ENCODE peak calls at places on chromosome 6, in five cellular contexts. X is A549, B is K562, N is GM12878, K is HepG2. W is an unnamed sample.

GRCh38 chr6:157873735-157874344 is 50.8 kb downstream of the SNX9 start:
- DNase-seq in X (peak; percentile 71), B (peak; percentile 86), N (peak; percentile 16), K (peak; percentile 64), W (peak; percentile 50)

GRCh38 chr6:11766589-11767450 is 11.8 kb downstream of the ADTRP start:
- DNase-seq in B (no peak), N (no peak), X (peak; percentile 87), K (peak; percentile 10), W (peak; percentile 78)

GRCh38 chr6:160221423-160221822 is 37.2 kb downstream of the SLC22A2 start:
- DNase-seq in N (peak; percentile 12), B (no peak), K (peak; percentile 13), X (peak; percentile 46), W (no peak)

GRCh38 chr6:137361701-137362100 is 132.5 kb downstream of the OLIG3 start:
- DNase-seq in X (no peak), N (no peak), B (no peak), K (peak; percentile 69), W (no peak)

GRCh38 chr6:36627801-36628246 is 33.7 kb downstream of the SRSF3 start:
- DNase-seq in N (no peak), K (no peak), B (no peak), X (no peak), W (no peak)

GRCh38 chr6:1390805-1391511 is 1.6 kb downstream of the FOXF2 start:
- DNase-seq in K (no peak), N (no peak), X (no peak), B (no peak), W (no peak)

GRCh38 chr6:161792887-161793286 is 519.0 kb upstream of the AGPAT4 start:
- DNase-seq in N (no peak), B (no peak), X (no peak), K (no peak), W (no peak)

GRCh38 chr6:123213921-123214320 is 217.9 kb downstream of the CLVS2 start:
- DNase-seq in N (no peak), X (no peak), B (no peak), K (no peak), W (no peak)

GRCh38 chr6:15677822-15678221 is 15.0 kb upstream of the DTNBP1 start:
- DNase-seq in X (no peak), N (no peak), B (no peak), K (no peak), W (no peak)

GRCh38 chr6:37819802-37820712 is 530 bp downstream of the ZFAND3 start:
- DNase-seq in N (peak; percentile 25), K (peak; percentile 54), B (peak; percentile 75), X (peak; percentile 63), W (peak; percentile 29)

GRCh38 chr6:101102702-101103101 is 221.6 kb upstream of the ASCC3 start:
- DNase-seq in K (no peak), X (no peak), N (no peak), B (no peak), W (no peak)

GRCh38 chr6:138287144-138287955 is 69.1 kb upstream of the PBOV1 start:
- DNase-seq in X (peak; percentile 31), N (no peak), B (peak; percentile 60), K (peak; percentile 58), W (peak; percentile 38)

GRCh38 chr6:62904687-62905086 is 306.6 kb upstream of the FKBP1C start:
- DNase-seq in K (no peak), X (no peak), B (no peak), N (no peak), W (no peak)

GRCh38 chr6:53961679-53962370 is 149.4 kb upstream of the MLIP start:
- DNase-seq in K (no peak), B (no peak), X (peak; percentile 9), N (no peak), W (no peak)

GRCh38 chr6:167270499-167271307 is 20.4 kb upstream of the UNC93A start:
- DNase-seq in K (no peak), X (no peak), B (no peak), N (no peak), W (no peak)

GRCh38 chr6:150719099-150719767 is 119.5 kb downstream of the PLEKHG1 start:
- DNase-seq in B (no peak), X (no peak), K (no peak), N (no peak), W (no peak)

GRCh38 chr6:168305091-168305749 is 14.4 kb downstream of the DACT2 start:
- DNase-seq in X (no peak), N (no peak), B (no peak), K (no peak), W (no peak)

GRCh38 chr6:35717449-35718353 is 19.1 kb upstream of the ARMC12 start:
- DNase-seq in N (no peak), B (no peak), X (no peak), K (no peak), W (no peak)

GRCh38 chr6:24997186-24997585 is 61.4 kb upstream of the RIPOR2 start:
- DNase-seq in K (no peak), X (no peak), B (no peak), N (no peak), W (no peak)

GRCh38 chr6:170212956-170213636 is 77.8 kb downstream of the DLL1 start:
- DNase-seq in K (no peak), X (no peak), B (no peak), N (no peak), W (no peak)

GRCh38 chr6:32151885-32152311 is at the start of gene PRRT1:
- DNase-seq in B (peak; percentile 47), X (no peak), K (no peak), N (no peak), W (no peak)

GRCh38 chr6:32154514-32155161 is 697 bp downstream of the PPT2 start:
- DNase-seq in K (peak; percentile 86), B (peak; percentile 85), X (peak; percentile 71), N (no peak), W (peak; percentile 54)

GRCh38 chr6:32153835-32154513 is at the start of gene PPT2:
- DNase-seq in K (peak; percentile 93), B (peak; percentile 89), X (peak; percentile 85), N (no peak), W (peak; percentile 90)

GRCh38 chr6:32152414-32153251 is 894 bp upstream of the PRRT1 start:
- DNase-seq in K (no peak), X (no peak), B (peak; percentile 46), N (no peak), W (no peak)

DNA sequence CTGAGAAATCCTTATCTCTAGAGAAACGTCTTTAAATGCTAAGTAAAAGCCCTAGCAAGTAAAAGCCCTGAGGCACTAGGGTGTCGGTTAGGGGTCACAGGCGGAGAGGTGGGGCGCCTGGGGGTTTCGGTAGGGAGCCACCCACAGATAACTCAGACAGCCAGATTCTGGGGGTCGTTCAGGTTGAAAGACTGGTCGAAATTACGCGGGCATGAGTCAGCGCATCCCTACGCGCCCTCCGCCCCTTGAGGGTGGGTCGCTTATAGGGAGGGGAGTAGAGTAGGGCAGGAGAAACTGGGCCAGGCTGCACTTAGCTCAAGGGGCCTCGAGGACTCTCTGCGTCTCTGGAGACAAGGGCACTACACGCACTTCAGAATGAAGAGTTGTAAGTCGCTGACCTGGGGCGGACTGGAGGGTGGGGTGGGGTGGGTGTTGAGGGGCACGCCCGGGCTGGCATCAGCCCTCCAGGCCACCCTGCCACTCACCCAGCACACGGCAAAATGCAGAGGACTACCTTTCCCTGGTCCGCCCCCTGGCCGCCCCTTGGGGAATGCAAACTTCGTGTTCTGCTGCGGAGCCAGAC is 598 bp upstream of the PPT2 start:
- DNase-seq in B (peak; percentile 82), X (no peak), K (peak; percentile 48), N (no peak), W (no peak)
- TF ChIP-seq CEBPB in B (no peak), X (no peak), K (no peak), N (no peak), W (no peak)

GRCh38 chr6:95093154-95093553 is 484.2 kb upstream of the MANEA start:
- DNase-seq in N (no peak), K (no peak), X (no peak), B (no peak), W (no peak)
- TF ChIP-seq REST in N (no peak), K (no peak), X (no peak), B (no peak), W (no peak)

GRCh38 chr6:156791261-156791850 is 14.2 kb downstream of the ARID1B start:
- DNase-seq in N (peak; percentile 72), K (peak; percentile 29), B (peak; percentile 41), X (no peak), W (no peak)
- TF ChIP-seq CEBPB in N (no peak), K (no peak), B (no peak), X (no peak), W (no peak)

GRCh38 chr6:13362432-13362831 is 34.1 kb upstream of the TBC1D7 start:
- DNase-seq in B (no peak), X (no peak), N (no peak), K (no peak), W (no peak)
- TF ChIP-seq REST in B (no peak), X (no peak), N (no peak), K (no peak), W (no peak)

GRCh38 chr6:44176935-44177509 is 18.4 kb downstream of the CAPN11 start:
- DNase-seq in K (no peak), N (peak; percentile 41), X (no peak), B (no peak), W (no peak)
- TF ChIP-seq CEBPB in K (no peak), N (no peak), X (no peak), B (no peak), W (no peak)

DNA sequence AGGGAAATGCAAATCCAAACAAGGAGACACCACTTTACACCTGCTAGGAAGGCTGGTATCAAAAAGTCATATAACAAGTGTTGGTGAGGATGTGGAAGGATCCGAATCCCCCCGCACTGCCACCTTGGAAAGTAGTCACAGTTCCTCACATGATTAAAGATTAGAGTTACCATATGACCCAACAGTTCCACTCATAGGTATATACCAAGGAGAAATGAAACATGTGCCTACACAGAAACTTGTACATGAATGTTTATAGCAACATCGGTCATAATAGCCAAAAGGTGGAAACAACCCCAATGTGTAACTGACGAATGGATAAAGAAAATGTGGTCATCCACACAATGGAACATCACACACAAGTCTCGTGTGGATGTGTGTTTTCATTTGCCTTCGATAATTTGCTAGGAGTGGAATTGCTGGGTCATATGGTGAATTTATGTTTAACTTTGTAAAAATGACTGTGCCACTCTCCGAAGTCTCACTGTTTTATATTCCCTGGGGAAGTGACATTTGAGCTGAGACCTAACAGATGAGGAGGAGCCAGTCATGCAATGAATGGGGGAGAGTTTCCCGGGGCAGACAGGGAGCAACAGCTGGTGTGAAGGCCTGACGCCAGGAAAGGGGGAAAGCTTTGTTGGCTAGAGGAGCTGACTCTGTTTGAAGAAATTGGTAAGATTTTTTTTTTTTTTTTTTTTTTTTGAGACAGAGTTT is 125.9 kb upstream of the MLN start:
- DNase-seq in N (no peak), K (no peak), B (no peak), X (no peak), W (no peak)
- TF ChIP-seq REST in N (no peak), K (no peak), B (no peak), X (no peak), W (no peak)

W was measured in HCT116.